ENCODE peak calls at places on chromosome 6, in ten cellular contexts. One of them, this sample, is unnamed.

GRCh38 chr6:11525468-11526155 is 11.9 kb upstream of the TMEM170B start:
- DNase-seq in IMR-90: peak
- DNase-seq in astrocyte of the cerebellum: no peak
- DNase-seq in esophagus muscularis mucosa: no peak
- DNase-seq in endothelial cell: no peak
- DNase-seq in HFF-Myc: no peak
- DNase-seq in hepatocyte: peak
- DNase-seq in nephron progenitor cell: no peak
- DNase-seq in astrocyte: no peak
- DNase-seq in tibial artery: peak
- DNase-seq in this sample: no peak

GRCh38 chr6:56359201-56359899 is 112.0 kb upstream of the COL21A1 start:
- DNase-seq in HFF-Myc: no peak
- DNase-seq in hepatocyte: peak
- DNase-seq in endothelial cell: peak
- DNase-seq in esophagus muscularis mucosa: no peak
- DNase-seq in tibial artery: peak
- DNase-seq in astrocyte of the cerebellum: peak
- DNase-seq in nephron progenitor cell: peak
- DNase-seq in IMR-90: peak
- DNase-seq in astrocyte: peak
- DNase-seq in this sample: peak

GRCh38 chr6:33278810-33279209 is 1.9 kb downstream of the B3GALT4 start:
- DNase-seq in endothelial cell: no peak
- DNase-seq in HFF-Myc: no peak
- DNase-seq in hepatocyte: no peak
- DNase-seq in IMR-90: no peak
- DNase-seq in astrocyte of the cerebellum: no peak
- DNase-seq in tibial artery: no peak
- DNase-seq in nephron progenitor cell: no peak
- DNase-seq in esophagus muscularis mucosa: no peak
- DNase-seq in astrocyte: no peak
- DNase-seq in this sample: no peak

GRCh38 chr6:109327959-109328358 is 54.3 kb downstream of the CD164 start:
- DNase-seq in astrocyte of the cerebellum: no peak
- DNase-seq in tibial artery: peak
- DNase-seq in nephron progenitor cell: no peak
- DNase-seq in astrocyte: no peak
- DNase-seq in esophagus muscularis mucosa: no peak
- DNase-seq in HFF-Myc: no peak
- DNase-seq in hepatocyte: no peak
- DNase-seq in endothelial cell: no peak
- DNase-seq in IMR-90: no peak
- DNase-seq in this sample: no peak

GRCh38 chr6:75711173-75711572 is 37.9 kb upstream of the MYO6 start:
- DNase-seq in hepatocyte: no peak
- DNase-seq in IMR-90: no peak
- DNase-seq in endothelial cell: no peak
- DNase-seq in astrocyte: no peak
- DNase-seq in tibial artery: no peak
- DNase-seq in esophagus muscularis mucosa: no peak
- DNase-seq in nephron progenitor cell: no peak
- DNase-seq in astrocyte of the cerebellum: no peak
- DNase-seq in HFF-Myc: no peak
- DNase-seq in this sample: no peak

GRCh38 chr6:113120577-113121285 is 736.4 kb upstream of the MARCKS start:
- DNase-seq in endothelial cell: no peak
- DNase-seq in HFF-Myc: peak
- DNase-seq in astrocyte: peak
- DNase-seq in IMR-90: peak
- DNase-seq in hepatocyte: peak
- DNase-seq in esophagus muscularis mucosa: no peak
- DNase-seq in astrocyte of the cerebellum: peak
- DNase-seq in nephron progenitor cell: no peak
- DNase-seq in tibial artery: no peak
- DNase-seq in this sample: no peak

GRCh38 chr6:80214436-80215022 is 108.1 kb downstream of the BCKDHB start:
- DNase-seq in astrocyte: peak
- DNase-seq in hepatocyte: peak
- DNase-seq in tibial artery: no peak
- DNase-seq in HFF-Myc: peak
- DNase-seq in endothelial cell: peak
- DNase-seq in IMR-90: peak
- DNase-seq in astrocyte of the cerebellum: peak
- DNase-seq in esophagus muscularis mucosa: no peak
- DNase-seq in nephron progenitor cell: peak
- DNase-seq in this sample: peak

GRCh38 chr6:8237668-8238067 is 135.3 kb upstream of the EEF1E1 start:
- DNase-seq in esophagus muscularis mucosa: no peak
- DNase-seq in tibial artery: no peak
- DNase-seq in nephron progenitor cell: no peak
- DNase-seq in IMR-90: no peak
- DNase-seq in astrocyte: no peak
- DNase-seq in HFF-Myc: no peak
- DNase-seq in hepatocyte: no peak
- DNase-seq in astrocyte of the cerebellum: no peak
- DNase-seq in endothelial cell: no peak
- DNase-seq in this sample: no peak

GRCh38 chr6:139648430-139649000 is 274.1 kb upstream of the CITED2 start:
- DNase-seq in astrocyte of the cerebellum: no peak
- DNase-seq in IMR-90: no peak
- DNase-seq in tibial artery: no peak
- DNase-seq in esophagus muscularis mucosa: no peak
- DNase-seq in hepatocyte: no peak
- DNase-seq in endothelial cell: no peak
- DNase-seq in HFF-Myc: no peak
- DNase-seq in astrocyte: no peak
- DNase-seq in nephron progenitor cell: no peak
- DNase-seq in this sample: no peak

GRCh38 chr6:132867055-132867454 is 52.7 kb downstream of the RPS12 start:
- DNase-seq in HFF-Myc: no peak
- DNase-seq in tibial artery: no peak
- DNase-seq in IMR-90: peak
- DNase-seq in hepatocyte: peak
- DNase-seq in astrocyte of the cerebellum: no peak
- DNase-seq in nephron progenitor cell: no peak
- DNase-seq in esophagus muscularis mucosa: no peak
- DNase-seq in astrocyte: no peak
- DNase-seq in endothelial cell: no peak
- DNase-seq in this sample: no peak

GRCh38 chr6:111615916-111616612 is 10.4 kb upstream of the TRAF3IP2 start:
- DNase-seq in hepatocyte: no peak
- DNase-seq in tibial artery: no peak
- DNase-seq in endothelial cell: no peak
- DNase-seq in astrocyte: no peak
- DNase-seq in HFF-Myc: no peak
- DNase-seq in nephron progenitor cell: no peak
- DNase-seq in astrocyte of the cerebellum: no peak
- DNase-seq in esophagus muscularis mucosa: no peak
- DNase-seq in IMR-90: no peak
- DNase-seq in this sample: no peak

GRCh38 chr6:30258204-30258603 is 45.0 kb upstream of the TRIM26 start:
- DNase-seq in endothelial cell: no peak
- DNase-seq in hepatocyte: no peak
- DNase-seq in astrocyte of the cerebellum: no peak
- DNase-seq in HFF-Myc: no peak
- DNase-seq in tibial artery: no peak
- DNase-seq in IMR-90: no peak
- DNase-seq in esophagus muscularis mucosa: no peak
- DNase-seq in astrocyte: no peak
- DNase-seq in nephron progenitor cell: no peak
- DNase-seq in this sample: peak

GRCh38 chr6:30264731-30265130 is 51.5 kb upstream of the TRIM26 start:
- DNase-seq in esophagus muscularis mucosa: no peak
- DNase-seq in nephron progenitor cell: no peak
- DNase-seq in endothelial cell: no peak
- DNase-seq in hepatocyte: no peak
- DNase-seq in tibial artery: no peak
- DNase-seq in HFF-Myc: no peak
- DNase-seq in astrocyte: peak
- DNase-seq in IMR-90: peak
- DNase-seq in astrocyte of the cerebellum: no peak
- DNase-seq in this sample: no peak

GRCh38 chr6:30260036-30260504 is 46.9 kb upstream of the TRIM26 start:
- DNase-seq in hepatocyte: peak
- DNase-seq in tibial artery: no peak
- DNase-seq in astrocyte: no peak
- DNase-seq in astrocyte of the cerebellum: no peak
- DNase-seq in esophagus muscularis mucosa: no peak
- DNase-seq in IMR-90: no peak
- DNase-seq in HFF-Myc: no peak
- DNase-seq in nephron progenitor cell: no peak
- DNase-seq in endothelial cell: no peak
- DNase-seq in this sample: peak

GRCh38 chr6:30263734-30264133 is 50.5 kb upstream of the TRIM26 start:
- DNase-seq in astrocyte of the cerebellum: no peak
- DNase-seq in IMR-90: peak
- DNase-seq in tibial artery: no peak
- DNase-seq in nephron progenitor cell: no peak
- DNase-seq in HFF-Myc: peak
- DNase-seq in esophagus muscularis mucosa: no peak
- DNase-seq in astrocyte: peak
- DNase-seq in endothelial cell: no peak
- DNase-seq in hepatocyte: peak
- DNase-seq in this sample: no peak

GRCh38 chr6:30259140-30260035 is 46.2 kb upstream of the TRIM26 start:
- DNase-seq in hepatocyte: peak
- DNase-seq in IMR-90: peak
- DNase-seq in HFF-Myc: peak
- DNase-seq in esophagus muscularis mucosa: peak
- DNase-seq in tibial artery: peak
- DNase-seq in nephron progenitor cell: peak
- DNase-seq in astrocyte: peak
- DNase-seq in astrocyte of the cerebellum: peak
- DNase-seq in endothelial cell: peak
- DNase-seq in this sample: peak
- TF ChIP-seq CTCF in hepatocyte: peak
- TF ChIP-seq CTCF in IMR-90: peak
- TF ChIP-seq CTCF in HFF-Myc: no peak
- TF ChIP-seq CTCF in esophagus muscularis mucosa: peak
- TF ChIP-seq CTCF in tibial artery: peak
- TF ChIP-seq CTCF in nephron progenitor cell: no peak
- TF ChIP-seq CTCF in astrocyte: no peak
- TF ChIP-seq CTCF in astrocyte of the cerebellum: peak
- TF ChIP-seq CTCF in endothelial cell: no peak
- TF ChIP-seq CTCF in this sample: no peak

DNA sequence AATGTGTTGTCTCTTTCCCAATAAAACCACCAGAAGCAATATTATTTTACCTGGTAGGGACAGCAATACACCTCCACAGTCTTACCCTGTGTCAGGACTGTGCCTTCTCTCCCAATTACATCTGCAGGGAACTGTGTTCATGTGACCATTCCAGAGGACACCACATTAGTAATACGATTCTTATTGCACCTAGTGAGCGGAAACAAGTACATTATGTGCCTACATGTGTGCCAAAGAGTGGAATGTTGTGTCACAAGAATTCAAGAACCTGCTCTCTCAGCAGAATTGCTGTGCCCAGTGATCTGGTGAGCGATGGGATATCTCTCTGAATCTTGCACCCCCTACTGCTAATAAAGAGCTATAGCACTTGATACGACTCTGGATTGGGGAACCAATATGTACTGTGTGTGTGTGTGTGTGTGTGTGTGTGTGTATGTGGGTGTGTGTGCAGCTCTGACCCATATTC is 57.4 kb upstream of the FOXC1 start:
- DNase-seq in esophagus muscularis mucosa: no peak
- DNase-seq in astrocyte of the cerebellum: no peak
- DNase-seq in hepatocyte: no peak
- DNase-seq in nephron progenitor cell: no peak
- DNase-seq in endothelial cell: no peak
- DNase-seq in astrocyte: peak
- DNase-seq in tibial artery: no peak
- DNase-seq in HFF-Myc: no peak
- DNase-seq in IMR-90: peak
- DNase-seq in this sample: no peak
- TF ChIP-seq CTCF in esophagus muscularis mucosa: peak
- TF ChIP-seq CTCF in astrocyte of the cerebellum: peak
- TF ChIP-seq CTCF in hepatocyte: no peak
- TF ChIP-seq CTCF in nephron progenitor cell: no peak
- TF ChIP-seq CTCF in endothelial cell: peak
- TF ChIP-seq CTCF in astrocyte: no peak
- TF ChIP-seq CTCF in tibial artery: peak
- TF ChIP-seq CTCF in HFF-Myc: peak
- TF ChIP-seq CTCF in IMR-90: peak
- TF ChIP-seq CTCF in this sample: peak

GRCh38 chr6:92777146-92777740 is 642.1 kb downstream of the EPHA7 start:
- DNase-seq in hepatocyte: peak
- DNase-seq in tibial artery: no peak
- DNase-seq in astrocyte of the cerebellum: peak
- DNase-seq in nephron progenitor cell: no peak
- DNase-seq in esophagus muscularis mucosa: no peak
- DNase-seq in HFF-Myc: no peak
- DNase-seq in IMR-90: peak
- DNase-seq in astrocyte: peak
- DNase-seq in endothelial cell: no peak
- DNase-seq in this sample: no peak
- TF ChIP-seq CTCF in hepatocyte: peak
- TF ChIP-seq CTCF in tibial artery: no peak
- TF ChIP-seq CTCF in astrocyte of the cerebellum: peak
- TF ChIP-seq CTCF in nephron progenitor cell: peak
- TF ChIP-seq CTCF in esophagus muscularis mucosa: peak
- TF ChIP-seq CTCF in HFF-Myc: peak
- TF ChIP-seq CTCF in IMR-90: peak
- TF ChIP-seq CTCF in astrocyte: peak
- TF ChIP-seq CTCF in endothelial cell: peak
- TF ChIP-seq CTCF in this sample: no peak

GRCh38 chr6:164926686-164927085 is 382.7 kb downstream of the C6orf118 start:
- DNase-seq in HFF-Myc: no peak
- DNase-seq in nephron progenitor cell: no peak
- DNase-seq in astrocyte of the cerebellum: no peak
- DNase-seq in endothelial cell: no peak
- DNase-seq in hepatocyte: no peak
- DNase-seq in tibial artery: no peak
- DNase-seq in esophagus muscularis mucosa: no peak
- DNase-seq in astrocyte: no peak
- DNase-seq in IMR-90: no peak
- DNase-seq in this sample: no peak
- TF ChIP-seq CTCF in HFF-Myc: no peak
- TF ChIP-seq CTCF in nephron progenitor cell: no peak
- TF ChIP-seq CTCF in astrocyte of the cerebellum: no peak
- TF ChIP-seq CTCF in endothelial cell: no peak
- TF ChIP-seq CTCF in hepatocyte: peak
- TF ChIP-seq CTCF in tibial artery: no peak
- TF ChIP-seq CTCF in esophagus muscularis mucosa: no peak
- TF ChIP-seq CTCF in astrocyte: peak
- TF ChIP-seq CTCF in IMR-90: no peak
- TF ChIP-seq CTCF in this sample: no peak

GRCh38 chr6:117280922-117281321 is 15.6 kb downstream of the VGLL2 start:
- DNase-seq in astrocyte of the cerebellum: no peak
- DNase-seq in nephron progenitor cell: no peak
- DNase-seq in IMR-90: no peak
- DNase-seq in astrocyte: no peak
- DNase-seq in esophagus muscularis mucosa: no peak
- DNase-seq in endothelial cell: no peak
- DNase-seq in HFF-Myc: no peak
- DNase-seq in tibial artery: no peak
- DNase-seq in hepatocyte: no peak
- DNase-seq in this sample: no peak
- TF ChIP-seq CTCF in astrocyte of the cerebellum: peak
- TF ChIP-seq CTCF in nephron progenitor cell: no peak
- TF ChIP-seq CTCF in IMR-90: peak
- TF ChIP-seq CTCF in astrocyte: peak
- TF ChIP-seq CTCF in esophagus muscularis mucosa: no peak
- TF ChIP-seq CTCF in endothelial cell: no peak
- TF ChIP-seq CTCF in HFF-Myc: peak
- TF ChIP-seq CTCF in tibial artery: no peak
- TF ChIP-seq CTCF in hepatocyte: no peak
- TF ChIP-seq CTCF in this sample: no peak